ENCODE peak calls at places on chromosomes 7 and 10, in five cellular contexts. Z is HL-60, Q is kidney, C is PC-3, J is BE2C. S is an unnamed sample.

GRCh38 chr7:30251708-30252329 is 32.6 kb upstream of the ZNRF2 start:
- DNase-seq in Q (no peak), C (no peak), J (no peak), Z (no peak), S (peak)

GRCh38 chr10:128727114-128727513 is 600.9 kb upstream of the MKI67 start:
- DNase-seq in C (no peak), J (no peak), Q (no peak), Z (no peak), S (no peak)

GRCh38 chr10:117311261-117311660 is 64.0 kb downstream of the PDZD8 start:
- DNase-seq in C (peak), Q (no peak), Z (no peak), J (no peak), S (no peak)

GRCh38 chr10:6473430-6473829 is 106.6 kb downstream of the PRKCQ start:
- DNase-seq in C (no peak), Z (no peak), J (no peak), Q (no peak), S (no peak)

GRCh38 chr7:75559355-75559986 is 67.4 kb downstream of the SPDYE5 start:
- DNase-seq in Q (no peak), J (no peak), C (no peak), Z (no peak), S (peak)

GRCh38 chr7:149297034-149297755 is 35.2 kb downstream of the ZNF783 start:
- DNase-seq in J (no peak), C (no peak), Q (no peak), Z (no peak), S (no peak)

GRCh38 chr7:88789480-88790064 is 6.0 kb downstream of the TEX47 start:
- DNase-seq in J (no peak), C (peak), Q (no peak), Z (no peak), S (peak)

GRCh38 chr7:5693529-5693928 is 87.9 kb downstream of the RNF216 start:
- DNase-seq in Z (peak), Q (peak), C (peak), J (no peak), S (peak)

GRCh38 chr10:105195831-105196230 is 554.7 kb downstream of the SORCS3 start:
- DNase-seq in Q (no peak), C (peak), J (no peak), Z (no peak), S (no peak)

GRCh38 chr7:128045766-128046165 is 14.5 kb upstream of the LRRC4 start:
- DNase-seq in C (no peak), J (no peak), Z (no peak), Q (no peak), S (no peak)

GRCh38 chr10:132700168-132701098 is 85.5 kb downstream of the NKX6-2 start:
- DNase-seq in J (no peak), Z (no peak), C (no peak), Q (peak), S (peak)

GRCh38 chr10:1085258-1085657 is 29.1 kb downstream of the WDR37 start:
- DNase-seq in Z (no peak), Q (no peak), C (no peak), J (no peak), S (peak)

GRCh38 chr10:77205135-77205534 is 432.5 kb downstream of the KCNMA1 start:
- DNase-seq in Q (no peak), C (no peak), Z (no peak), J (no peak), S (no peak)

GRCh38 chr10:98446121-98446655 is 547 bp downstream of the HPS1 start:
- DNase-seq in J (no peak), Z (peak), Q (no peak), C (no peak), S (peak)

GRCh38 chr7:2730846-2731770 is 43.1 kb downstream of the AMZ1 start:
- DNase-seq in C (no peak), Q (peak), J (no peak), Z (no peak), S (no peak)

GRCh38 chr10:46226232-46226631 is 60.6 kb upstream of the ANTXRL start:
- DNase-seq in Z (no peak), Q (no peak), J (no peak), C (no peak), S (no peak)

GRCh38 chr7:155692317-155692716 is 47.9 kb downstream of the RBM33 start:
- DNase-seq in Z (no peak), C (no peak), Q (no peak), J (no peak), S (no peak)

GRCh38 chr10:24526085-24526649 is 197.5 kb downstream of the ARHGAP21 start:
- DNase-seq in J (no peak), C (no peak), Z (no peak), Q (no peak), S (no peak)

GRCh38 chr7:38027884-38028455 is 107.5 kb downstream of the EPDR1 start:
- DNase-seq in C (peak), Z (no peak), J (no peak), Q (no peak), S (no peak)

GRCh38 chr7:108142180-108142579 is 12.0 kb upstream of the LAMB4 start:
- DNase-seq in Q (no peak), J (no peak), Z (no peak), C (no peak), S (no peak)

GRCh38 chr7:1498370-1499305 is 5.6 kb downstream of the INTS1 start:
- DNase-seq in C (no peak), J (peak), Z (no peak), Q (peak), S (no peak)

GRCh38 chr7:140983802-140984201 is 30.9 kb downstream of the MRPS33 start:
- DNase-seq in Q (no peak), Z (no peak), J (no peak), C (peak), S (peak)

GRCh38 chr10:22624289-22624738 is 90.1 kb downstream of the PIP4K2A start:
- DNase-seq in C (peak), Z (no peak), J (no peak), Q (no peak), S (peak)

GRCh38 chr10:1289591-1289990 is 233.4 kb downstream of the WDR37 start:
- DNase-seq in Z (no peak), C (no peak), Q (no peak), J (no peak), S (no peak)

GRCh38 chr10:36171546-36171945 is 529.5 kb upstream of the FZD8 start:
- DNase-seq in Z (no peak), J (no peak), Q (no peak), C (peak), S (no peak)

GRCh38 chr7:152760384-152761115 is 998 bp downstream of the ACTR3B start:
- DNase-seq in C (peak), Z (no peak), J (no peak), Q (no peak), S (peak)

GRCh38 chr7:22653981-22654380 is 73.0 kb upstream of the IL6 start:
- DNase-seq in J (no peak), C (no peak), Z (no peak), Q (no peak), S (no peak)

GRCh38 chr10:122164028-122164601 is 107.0 kb upstream of the BTBD16 start:
- DNase-seq in J (peak), Q (peak), C (no peak), Z (no peak), S (no peak)

GRCh38 chr7:64313740-64314491 is at the start of gene ZNF736:
- DNase-seq in Z (peak), Q (peak), J (peak), C (peak), S (peak)

GRCh38 chr7:21939858-21940322 is 5.8 kb downstream of the CDCA7L start:
- DNase-seq in J (no peak), Q (no peak), Z (no peak), C (no peak), S (no peak)

GRCh38 chr7:117250801-117251200 is 72.1 kb downstream of the WNT2 start:
- DNase-seq in J (no peak), Z (no peak), C (no peak), Q (no peak), S (no peak)

GRCh38 chr10:11014671-11015141 is 3.0 kb upstream of the CELF2 start:
- DNase-seq in Z (no peak), C (no peak), Q (peak), J (no peak), S (no peak)

DNA sequence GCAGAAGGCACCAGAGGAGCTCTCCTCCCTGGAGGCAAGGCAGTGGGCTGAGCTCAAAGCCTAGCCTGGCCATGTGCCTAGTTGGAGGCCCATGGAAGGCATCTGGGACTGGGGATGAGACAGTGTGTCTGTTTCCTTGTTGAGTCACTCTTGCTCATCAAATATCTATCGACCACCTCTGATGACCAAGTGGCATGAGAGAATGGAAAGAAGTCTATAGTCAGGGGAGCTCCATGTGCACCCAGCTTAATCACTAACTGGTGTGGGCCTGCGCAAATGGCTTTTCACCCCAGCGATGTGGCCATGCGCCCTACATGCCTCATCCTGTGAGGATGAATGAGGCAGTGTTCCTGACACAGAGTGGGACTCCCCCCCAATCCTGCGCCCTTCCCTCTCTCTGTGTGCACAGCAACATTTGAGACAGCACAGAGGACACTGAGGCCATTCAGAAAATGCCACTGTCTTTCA is 229.9 kb downstream of the RPS24 start:
- DNase-seq in J (peak), Q (no peak), Z (no peak), C (peak), S (no peak)
- TF ChIP-seq CTCF in J (no peak), Q (no peak), Z (no peak), C (no peak), S (no peak)

GRCh38 chr7:25831901-25832411 is 320.0 kb upstream of the NFE2L3 start:
- DNase-seq in Z (no peak), Q (no peak), C (no peak), J (no peak), S (peak)
- H3K4me3 ChIP-seq in Z (no peak), Q (no peak), C (no peak), J (no peak), S (no peak)

GRCh38 chr10:107144490-107144889 is 20.0 kb downstream of the SORCS1 start:
- DNase-seq in J (peak), Z (no peak), Q (no peak), C (peak), S (no peak)
- TF ChIP-seq CTCF in J (peak), Z (no peak), Q (peak), C (no peak), S (no peak)

GRCh38 chr7:106064836-106065559 is 47.1 kb downstream of the SYPL1 start:
- DNase-seq in Q (peak), J (peak), C (peak), Z (no peak), S (peak)
- H3K4me3 ChIP-seq in Q (peak), J (peak), C (peak), Z (no peak), S (peak)

DNA sequence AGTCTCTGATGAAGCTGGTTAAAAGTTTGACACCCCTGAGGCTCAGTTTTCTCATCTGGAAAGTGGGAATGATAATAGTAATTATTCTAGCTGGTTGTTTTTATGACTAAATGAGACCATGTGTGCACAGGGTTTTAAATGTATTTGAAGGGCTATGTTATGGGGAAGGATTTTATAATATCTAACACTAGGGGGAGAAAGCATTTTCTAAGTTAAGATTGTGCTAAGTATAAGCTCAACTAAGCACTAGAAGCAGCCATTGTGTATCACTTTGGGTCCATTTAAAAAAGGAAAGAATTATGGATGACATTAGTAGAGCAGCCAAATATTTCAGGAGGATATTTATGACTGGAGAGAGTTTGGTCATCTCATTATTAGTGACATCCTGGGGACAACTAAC is 49.5 kb upstream of the CREB5 start:
- DNase-seq in J (no peak), Z (no peak), Q (no peak), C (peak), S (no peak)
- TF ChIP-seq CTCF in J (no peak), Z (no peak), Q (no peak), C (peak), S (peak)